ENCODE peak calls at places on chromosome 4, in seven cellular contexts. One of them, this sample, is unnamed.

GRCh38 chr4:88628746-88629145 is 36.5 kb downstream of the HERC3 start:
- DNase-seq in H4: peak; percentile 7
- DNase-seq in upper lobe of right lung: no peak
- DNase-seq in NCI-H82: no peak
- DNase-seq in GM12878: no peak
- DNase-seq in ecto neural progenitor cell: no peak
- DNase-seq in IMR-90: no peak
- DNase-seq in this sample: no peak

GRCh38 chr4:22500128-22500611 is 15.7 kb downstream of the ADGRA3 start:
- DNase-seq in H4: peak; percentile 33
- DNase-seq in upper lobe of right lung: no peak
- DNase-seq in NCI-H82: peak; percentile 30
- DNase-seq in GM12878: no peak
- DNase-seq in ecto neural progenitor cell: no peak
- DNase-seq in IMR-90: no peak
- DNase-seq in this sample: peak; percentile 37

GRCh38 chr4:98474408-98474844 is 184.0 kb downstream of the TSPAN5 start:
- DNase-seq in H4: peak; percentile 34
- DNase-seq in upper lobe of right lung: no peak
- DNase-seq in NCI-H82: no peak
- DNase-seq in GM12878: no peak
- DNase-seq in ecto neural progenitor cell: no peak
- DNase-seq in IMR-90: peak; percentile 85
- DNase-seq in this sample: no peak

GRCh38 chr4:150207871-150208270 is 129.6 kb downstream of the DCLK2 start:
- DNase-seq in H4: no peak
- DNase-seq in upper lobe of right lung: no peak
- DNase-seq in NCI-H82: peak; percentile 97
- DNase-seq in GM12878: no peak
- DNase-seq in ecto neural progenitor cell: no peak
- DNase-seq in IMR-90: peak; percentile 49
- DNase-seq in this sample: no peak

GRCh38 chr4:183320211-183321068 is at the start of gene CLDN22:
- DNase-seq in H4: no peak
- DNase-seq in upper lobe of right lung: no peak
- DNase-seq in NCI-H82: no peak
- DNase-seq in GM12878: no peak
- DNase-seq in ecto neural progenitor cell: no peak
- DNase-seq in IMR-90: peak; percentile 61
- DNase-seq in this sample: no peak

GRCh38 chr4:187732524-187732923 is 263.0 kb upstream of the ZFP42 start:
- DNase-seq in H4: no peak
- DNase-seq in upper lobe of right lung: no peak
- DNase-seq in NCI-H82: no peak
- DNase-seq in GM12878: no peak
- DNase-seq in ecto neural progenitor cell: no peak
- DNase-seq in IMR-90: peak; percentile 10
- DNase-seq in this sample: no peak

GRCh38 chr4:29726938-29727337 is 993.2 kb upstream of the PCDH7 start:
- DNase-seq in H4: no peak
- DNase-seq in upper lobe of right lung: no peak
- DNase-seq in NCI-H82: no peak
- DNase-seq in GM12878: no peak
- DNase-seq in ecto neural progenitor cell: no peak
- DNase-seq in IMR-90: no peak
- DNase-seq in this sample: no peak

GRCh38 chr4:185726931-185727330 is 85.1 kb downstream of the SORBS2 start:
- DNase-seq in H4: no peak
- DNase-seq in upper lobe of right lung: no peak
- DNase-seq in NCI-H82: peak; percentile 24
- DNase-seq in GM12878: no peak
- DNase-seq in ecto neural progenitor cell: no peak
- DNase-seq in IMR-90: no peak
- DNase-seq in this sample: no peak

GRCh38 chr4:136036744-136037143 is 1495.5 kb downstream of the PCDH18 start:
- DNase-seq in H4: peak; percentile 96
- DNase-seq in upper lobe of right lung: no peak
- DNase-seq in NCI-H82: no peak
- DNase-seq in GM12878: no peak
- DNase-seq in ecto neural progenitor cell: no peak
- DNase-seq in IMR-90: peak; percentile 63
- DNase-seq in this sample: no peak

GRCh38 chr4:36207808-36208207 is 36.5 kb downstream of the ARAP2 start:
- DNase-seq in H4: no peak
- DNase-seq in upper lobe of right lung: no peak
- DNase-seq in NCI-H82: no peak
- DNase-seq in GM12878: no peak
- DNase-seq in ecto neural progenitor cell: no peak
- DNase-seq in IMR-90: no peak
- DNase-seq in this sample: no peak

GRCh38 chr4:5146248-5146647 is 95.0 kb downstream of the STK32B start:
- DNase-seq in H4: no peak
- DNase-seq in upper lobe of right lung: no peak
- DNase-seq in NCI-H82: no peak
- DNase-seq in GM12878: no peak
- DNase-seq in ecto neural progenitor cell: no peak
- DNase-seq in IMR-90: no peak
- DNase-seq in this sample: no peak

GRCh38 chr4:139018971-139019758 is 3.6 kb downstream of the NOCT start:
- DNase-seq in H4: no peak
- DNase-seq in upper lobe of right lung: no peak
- DNase-seq in NCI-H82: peak; percentile 79
- DNase-seq in GM12878: no peak
- DNase-seq in ecto neural progenitor cell: no peak
- DNase-seq in IMR-90: peak; percentile 85
- DNase-seq in this sample: no peak

GRCh38 chr4:76363556-76364290 is 57.2 kb downstream of the STBD1 start:
- DNase-seq in H4: no peak
- DNase-seq in upper lobe of right lung: no peak
- DNase-seq in NCI-H82: peak; percentile 2
- DNase-seq in GM12878: no peak
- DNase-seq in ecto neural progenitor cell: no peak
- DNase-seq in IMR-90: peak; percentile 41
- DNase-seq in this sample: no peak

GRCh38 chr4:176729489-176729888 is 63.2 kb downstream of the VEGFC start:
- DNase-seq in H4: no peak
- DNase-seq in upper lobe of right lung: no peak
- DNase-seq in NCI-H82: peak; percentile 35
- DNase-seq in GM12878: no peak
- DNase-seq in ecto neural progenitor cell: no peak
- DNase-seq in IMR-90: peak; percentile 46
- DNase-seq in this sample: no peak

This sample was measured in SW480.